ENCODE peak calls at places on chromosomes 11 and 22, in four cellular contexts. F is heart right ventricle, R is gastrocnemius medialis, Z is HFF-Myc. P is an unnamed sample.
A peak's percentile ranks its signal among the peaks of the same experiment; 100 is the strongest.

GRCh38 chr11:3344327-3344726 is 34.6 kb downstream of the ZNF195 start:
- DNase-seq in F (no peak), R (no peak), Z (no peak), P (no peak)

GRCh38 chr22:42383287-42383686 is 48.9 kb downstream of the NFAM1 start:
- DNase-seq in F (no peak), R (no peak), Z (no peak), P (no peak)

GRCh38 chr11:127345819-127346459 is 345.4 kb upstream of the KIRREL3 start:
- DNase-seq in F (peak; percentile 14), R (no peak), Z (peak; percentile 4), P (no peak)

GRCh38 chr11:11486423-11486822 is 133.4 kb upstream of the CSNK2A3 start:
- DNase-seq in F (no peak), R (no peak), Z (no peak), P (no peak)

GRCh38 chr22:48546653-48547424 is 1280.8 kb downstream of the BRD1 start:
- DNase-seq in F (no peak), R (no peak), Z (no peak), P (no peak)

GRCh38 chr11:70077411-70078094 is 564 bp upstream of the ANO1 start:
- DNase-seq in F (no peak), R (no peak), Z (no peak), P (no peak)

GRCh38 chr22:22037740-22038139 is 55.2 kb upstream of the TOP3B start:
- DNase-seq in F (no peak), R (no peak), Z (no peak), P (peak; percentile 23)

GRCh38 chr11:34266090-34266912 is 91.5 kb downstream of the ABTB2 start:
- DNase-seq in F (no peak), R (no peak), Z (peak; percentile 96), P (peak; percentile 67)

GRCh38 chr22:44037519-44038370 is 13.6 kb downstream of the PARVB start:
- DNase-seq in F (no peak), R (peak; percentile 92), Z (peak; percentile 93), P (peak; percentile 75)

GRCh38 chr22:38314140-38314991 is 2.9 kb downstream of the CSNK1E start:
- DNase-seq in F (peak; percentile 27), R (no peak), Z (no peak), P (no peak)

GRCh38 chr11:72848846-72849466 is 34.7 kb downstream of the ATG16L2 start:
- DNase-seq in F (no peak), R (no peak), Z (no peak), P (no peak)

GRCh38 chr11:8672346-8672745 is 10.1 kb downstream of the TRIM66 start:
- DNase-seq in F (no peak), R (no peak), Z (no peak), P (no peak)

GRCh38 chr11:12280199-12280837 is 97.1 kb upstream of the PARVA start:
- DNase-seq in F (no peak), R (no peak), Z (no peak), P (no peak)

GRCh38 chr11:3894128-3894731 is 38.8 kb downstream of the STIM1 start:
- DNase-seq in F (peak; percentile 66), R (no peak), Z (no peak), P (no peak)

GRCh38 chr22:43616645-43617044 is 195.5 kb downstream of the EFCAB6 start:
- DNase-seq in F (no peak), R (no peak), Z (no peak), P (no peak)

GRCh38 chr11:105181100-105181499 is 41.5 kb upstream of the CARD18 start:
- DNase-seq in F (no peak), R (no peak), Z (no peak), P (no peak)

GRCh38 chr11:122048401-122048800 is 67.6 kb downstream of the BLID start:
- DNase-seq in F (no peak), R (no peak), Z (no peak), P (no peak)

GRCh38 chr11:60389279-60389910 is 6.9 kb upstream of the MS4A14 start:
- DNase-seq in F (no peak), R (no peak), Z (no peak), P (no peak)

GRCh38 chr22:47065756-47066615 is 303.5 kb downstream of the TBC1D22A start:
- DNase-seq in F (no peak), R (no peak), Z (no peak), P (no peak)

GRCh38 chr11:46385169-46386004 is 3.9 kb downstream of the MDK start:
- DNase-seq in F (no peak), R (peak; percentile 14), Z (no peak), P (no peak)

GRCh38 chr11:72321381-72321996 is 77.5 kb upstream of the PHOX2A start:
- DNase-seq in F (no peak), R (no peak), Z (no peak), P (no peak)

GRCh38 chr11:60777572-60777971 is 7.6 kb upstream of the MS4A10 start:
- DNase-seq in F (no peak), R (no peak), Z (peak; percentile 33), P (peak; percentile 62)

GRCh38 chr11:88167853-88168252 is 7.4 kb downstream of the RAB38 start:
- DNase-seq in F (no peak), R (no peak), Z (no peak), P (no peak)

GRCh38 chr11:45816614-45817013 is 11.7 kb downstream of the SLC35C1 start:
- DNase-seq in F (no peak), R (no peak), Z (no peak), P (no peak)

GRCh38 chr11:45007011-45007410 is 56.3 kb upstream of the TP53I11 start:
- DNase-seq in F (no peak), R (no peak), Z (no peak), P (no peak)

GRCh38 chr22:26585104-26585790 is 4.7 kb downstream of the TPST2 start:
- DNase-seq in F (peak; percentile 81), R (peak; percentile 66), Z (no peak), P (peak; percentile 59)

GRCh38 chr11:107719062-107719461 is 7.2 kb upstream of the SLN start:
- DNase-seq in F (no peak), R (peak; percentile 67), Z (no peak), P (no peak)

GRCh38 chr22:50076646-50077624 is 8.3 kb downstream of the MLC1 start:
- DNase-seq in F (no peak), R (no peak), Z (no peak), P (no peak)

GRCh38 chr22:32723632-32724031 is 77.9 kb upstream of the TIMP3 start:
- DNase-seq in F (peak; percentile 70), R (peak; percentile 53), Z (peak; percentile 87), P (peak; percentile 87)

GRCh38 chr22:17086301-17086700 is 1.5 kb downstream of the IL17RA start:
- DNase-seq in F (no peak), R (no peak), Z (no peak), P (no peak)

GRCh38 chr11:30573951-30574350 is 12.2 kb downstream of the MPPED2 start:
- DNase-seq in F (no peak), R (no peak), Z (no peak), P (no peak)

GRCh38 chr11:64453466-64453865 is 94.5 kb downstream of the RPS6KA4 start:
- DNase-seq in F (no peak), R (no peak), Z (no peak), P (no peak)

GRCh38 chr11:40183073-40184064 is 1276.1 kb downstream of the LRRC4C start:
- DNase-seq in F (no peak), R (no peak), Z (no peak), P (no peak)

GRCh38 chr22:30996462-30996861 is 27.4 kb downstream of the TUG1 start:
- DNase-seq in F (no peak), R (no peak), Z (no peak), P (no peak)

GRCh38 chr11:78331711-78332110 is 85.9 kb downstream of the GAB2 start:
- DNase-seq in F (no peak), R (no peak), Z (no peak), P (no peak)

GRCh38 chr11:61120099-61120864 is 18.0 kb downstream of the CD5 start:
- DNase-seq in F (no peak), R (no peak), Z (no peak), P (no peak)

GRCh38 chr11:120912504-120912903 is 111.4 kb upstream of the TBCEL start:
- DNase-seq in F (no peak), R (no peak), Z (peak; percentile 11), P (peak; percentile 21)
- TF ChIP-seq CTCF in F (peak; percentile 54), R (no peak), Z (peak; percentile 50), P (peak; percentile 28)

DNA sequence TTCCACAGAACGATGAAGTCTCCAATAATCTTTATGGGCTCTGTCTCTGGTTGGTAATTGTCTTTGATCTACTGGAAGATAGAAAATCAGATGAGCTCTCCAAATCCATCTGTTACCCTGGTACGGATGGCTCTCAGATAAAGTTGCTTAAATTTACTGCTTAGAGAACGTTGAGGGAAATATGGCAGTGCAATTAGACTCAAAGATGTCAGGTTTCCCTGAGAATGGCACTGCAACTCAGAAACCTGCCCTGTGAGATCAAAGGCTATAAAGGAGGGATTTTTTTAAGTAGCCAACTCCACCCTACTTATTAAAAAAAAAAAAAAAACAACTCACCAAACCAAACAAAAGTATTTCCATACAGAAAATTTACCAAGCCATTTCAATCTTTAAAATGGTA is 779 bp upstream of the BIRC3 start:
- DNase-seq in F (no peak), R (no peak), Z (no peak), P (no peak)
- H3K4me3 ChIP-seq in F (peak overlapping the region; percentile 64), R (no peak overlapping the region), Z (no peak overlapping the region), P (no peak overlapping the region)

GRCh38 chr11:111983187-111983986 is 41.8 kb upstream of the DLAT start:
- DNase-seq in F (no peak), R (no peak), Z (no peak), P (no peak)
- TF ChIP-seq CTCF in F (no peak), R (no peak), Z (no peak), P (no peak)

DNA sequence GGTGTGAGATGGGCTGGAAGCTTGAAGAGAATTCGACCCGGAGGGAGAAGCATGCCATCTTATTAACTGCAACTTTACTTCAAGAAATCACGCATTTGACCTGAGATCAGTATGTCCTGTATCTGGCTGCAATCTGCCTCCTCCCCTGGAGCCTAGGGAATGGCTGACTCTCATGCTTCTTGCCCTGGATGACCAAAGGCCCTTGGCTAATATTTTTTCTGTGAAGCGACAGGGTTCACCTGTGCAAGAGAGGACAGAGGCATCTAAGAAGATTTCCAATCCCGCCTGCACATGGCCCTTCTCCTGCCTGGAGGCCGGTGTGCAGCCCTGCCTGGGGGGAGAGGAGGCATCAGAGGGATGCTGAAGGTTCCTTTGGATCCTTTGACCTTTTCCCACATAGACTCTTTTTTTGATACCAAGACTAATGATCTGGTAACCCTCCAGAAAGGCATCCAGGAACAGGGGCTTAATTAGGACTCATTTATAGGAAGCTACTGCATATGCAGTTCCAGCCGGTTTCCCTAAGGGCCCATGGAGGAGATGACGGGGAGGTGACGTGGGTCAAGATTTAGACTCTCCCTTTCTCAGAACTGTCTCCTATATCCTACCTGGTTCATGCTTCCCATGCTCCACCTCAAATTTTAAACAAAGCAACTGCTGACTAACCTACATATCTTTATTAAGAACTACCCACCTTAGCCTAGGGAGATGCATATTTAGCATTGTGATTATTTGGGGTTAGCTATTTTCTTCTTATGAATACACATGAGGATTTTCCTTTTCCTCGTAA is 50.8 kb downstream of the NTM start:
- DNase-seq in F (no peak), R (no peak), Z (no peak), P (no peak)
- H3K4me3 ChIP-seq in F (no peak overlapping the region), R (no peak overlapping the region), Z (no peak overlapping the region), P (no peak overlapping the region)